ENCODE peak calls at places on chromosomes 2 and 18, in eight cellular contexts. One of them, this sample, is unnamed.
A peak's percentile ranks its signal among the peaks of the same experiment; 100 is the strongest.

GRCh38 chr2:54465143-54465542 is 9.0 kb downstream of the SPTBN1 start:
- DNase-seq in body of pancreas: no peak
- DNase-seq in AG09309: no peak
- DNase-seq in adrenal gland: no peak
- DNase-seq in adipocyte: no peak
- DNase-seq in fibroblast of mammary gland: no peak
- DNase-seq in lung: no peak
- DNase-seq in fibroblast of villous mesenchyme: peak; percentile 57
- DNase-seq in this sample: no peak

GRCh38 chr18:37537868-37538525 is 27.6 kb downstream of the CELF4 start:
- DNase-seq in body of pancreas: peak; percentile 75
- DNase-seq in AG09309: peak; percentile 3
- DNase-seq in adipocyte: peak; percentile 87
- DNase-seq in fibroblast of mammary gland: peak; percentile 45
- DNase-seq in lung: peak; percentile 65
- DNase-seq in fibroblast of villous mesenchyme: peak; percentile 44
- DNase-seq in adrenal gland: peak; percentile 83
- DNase-seq in this sample: peak; percentile 67

GRCh38 chr2:227629435-227629834 is 12.1 kb downstream of the SCYGR4 start:
- DNase-seq in AG09309: no peak
- DNase-seq in lung: peak; percentile 6
- DNase-seq in adipocyte: no peak
- DNase-seq in body of pancreas: no peak
- DNase-seq in fibroblast of villous mesenchyme: no peak
- DNase-seq in fibroblast of mammary gland: no peak
- DNase-seq in adrenal gland: no peak
- DNase-seq in this sample: no peak

GRCh38 chr2:121530210-121530562 is 494 bp upstream of the RNU4ATAC start:
- DNase-seq in adipocyte: no peak
- DNase-seq in lung: peak; percentile 74
- DNase-seq in AG09309: no peak
- DNase-seq in fibroblast of villous mesenchyme: peak; percentile 83
- DNase-seq in adrenal gland: peak; percentile 80
- DNase-seq in body of pancreas: peak; percentile 81
- DNase-seq in fibroblast of mammary gland: peak; percentile 67
- DNase-seq in this sample: no peak

GRCh38 chr2:164839914-164840457 is 1.6 kb downstream of the COBLL1 start:
- DNase-seq in lung: no peak
- DNase-seq in body of pancreas: peak; percentile 86
- DNase-seq in adipocyte: peak; percentile 52
- DNase-seq in adrenal gland: peak; percentile 37
- DNase-seq in fibroblast of villous mesenchyme: no peak
- DNase-seq in fibroblast of mammary gland: peak; percentile 54
- DNase-seq in AG09309: no peak
- DNase-seq in this sample: peak; percentile 93

GRCh38 chr2:167862787-167863186 is 384.6 kb downstream of the STK39 start:
- DNase-seq in adrenal gland: no peak
- DNase-seq in body of pancreas: no peak
- DNase-seq in AG09309: no peak
- DNase-seq in lung: no peak
- DNase-seq in fibroblast of villous mesenchyme: no peak
- DNase-seq in adipocyte: no peak
- DNase-seq in fibroblast of mammary gland: peak; percentile 52
- DNase-seq in this sample: peak; percentile 60

GRCh38 chr2:63983986-63984605 is 35.1 kb downstream of the VPS54 start:
- DNase-seq in fibroblast of villous mesenchyme: peak; percentile 83
- DNase-seq in body of pancreas: no peak
- DNase-seq in AG09309: no peak
- DNase-seq in adipocyte: peak; percentile 43
- DNase-seq in lung: no peak
- DNase-seq in adrenal gland: no peak
- DNase-seq in fibroblast of mammary gland: no peak
- DNase-seq in this sample: no peak

GRCh38 chr2:233419626-233420431 is 65.5 kb downstream of the DGKD start:
- DNase-seq in AG09309: no peak
- DNase-seq in lung: peak; percentile 25
- DNase-seq in fibroblast of villous mesenchyme: peak; percentile 51
- DNase-seq in adipocyte: peak; percentile 39
- DNase-seq in body of pancreas: no peak
- DNase-seq in adrenal gland: no peak
- DNase-seq in fibroblast of mammary gland: no peak
- DNase-seq in this sample: no peak

GRCh38 chr2:42098571-42099430 is 51.0 kb downstream of the PKDCC start:
- DNase-seq in fibroblast of villous mesenchyme: no peak
- DNase-seq in lung: no peak
- DNase-seq in AG09309: no peak
- DNase-seq in adrenal gland: peak; percentile 65
- DNase-seq in body of pancreas: peak; percentile 48
- DNase-seq in adipocyte: no peak
- DNase-seq in fibroblast of mammary gland: no peak
- DNase-seq in this sample: no peak

GRCh38 chr2:200350796-200351195 is 44.3 kb downstream of the SPATS2L start:
- DNase-seq in adipocyte: peak; percentile 71
- DNase-seq in lung: no peak
- DNase-seq in fibroblast of villous mesenchyme: peak; percentile 54
- DNase-seq in AG09309: peak; percentile 38
- DNase-seq in body of pancreas: no peak
- DNase-seq in fibroblast of mammary gland: peak; percentile 41
- DNase-seq in adrenal gland: no peak
- DNase-seq in this sample: no peak

GRCh38 chr2:1864981-1865421 is 120.7 kb upstream of the PXDN start:
- DNase-seq in adipocyte: no peak
- DNase-seq in fibroblast of villous mesenchyme: no peak
- DNase-seq in body of pancreas: no peak
- DNase-seq in adrenal gland: no peak
- DNase-seq in fibroblast of mammary gland: no peak
- DNase-seq in AG09309: no peak
- DNase-seq in lung: no peak
- DNase-seq in this sample: no peak

GRCh38 chr2:223538920-223539440 is 63.2 kb downstream of the SCG2 start:
- DNase-seq in body of pancreas: no peak
- DNase-seq in adrenal gland: no peak
- DNase-seq in adipocyte: no peak
- DNase-seq in AG09309: no peak
- DNase-seq in lung: no peak
- DNase-seq in fibroblast of villous mesenchyme: peak; percentile 32
- DNase-seq in fibroblast of mammary gland: no peak
- DNase-seq in this sample: no peak

GRCh38 chr18:7084766-7085080 is 32.9 kb downstream of the LAMA1 start:
- DNase-seq in fibroblast of mammary gland: peak; percentile 83
- DNase-seq in fibroblast of villous mesenchyme: peak; percentile 85
- DNase-seq in AG09309: peak; percentile 84
- DNase-seq in adipocyte: peak; percentile 90
- DNase-seq in lung: no peak
- DNase-seq in body of pancreas: no peak
- DNase-seq in adrenal gland: no peak
- DNase-seq in this sample: peak; percentile 78

GRCh38 chr2:133885847-133886246 is 317.6 kb upstream of the NCKAP5 start:
- DNase-seq in body of pancreas: no peak
- DNase-seq in lung: no peak
- DNase-seq in AG09309: no peak
- DNase-seq in adrenal gland: no peak
- DNase-seq in fibroblast of villous mesenchyme: no peak
- DNase-seq in adipocyte: peak; percentile 30
- DNase-seq in fibroblast of mammary gland: no peak
- DNase-seq in this sample: peak; percentile 75

GRCh38 chr2:225076125-225076524 is 33.9 kb upstream of the DOCK10 start:
- DNase-seq in fibroblast of villous mesenchyme: no peak
- DNase-seq in fibroblast of mammary gland: peak; percentile 56
- DNase-seq in adrenal gland: no peak
- DNase-seq in lung: no peak
- DNase-seq in body of pancreas: no peak
- DNase-seq in adipocyte: peak; percentile 80
- DNase-seq in AG09309: peak; percentile 67
- DNase-seq in this sample: no peak

GRCh38 chr2:26299488-26300092 is 46.4 kb upstream of the SELENOI start:
- DNase-seq in fibroblast of villous mesenchyme: peak; percentile 79
- DNase-seq in adipocyte: peak; percentile 77
- DNase-seq in lung: peak; percentile 45
- DNase-seq in adrenal gland: peak; percentile 46
- DNase-seq in fibroblast of mammary gland: peak; percentile 63
- DNase-seq in body of pancreas: peak; percentile 60
- DNase-seq in AG09309: no peak
- DNase-seq in this sample: peak; percentile 60

GRCh38 chr2:111703759-111704158 is 180.2 kb downstream of the ANAPC1 start:
- DNase-seq in adrenal gland: no peak
- DNase-seq in lung: no peak
- DNase-seq in adipocyte: no peak
- DNase-seq in AG09309: no peak
- DNase-seq in body of pancreas: no peak
- DNase-seq in fibroblast of villous mesenchyme: no peak
- DNase-seq in fibroblast of mammary gland: no peak
- DNase-seq in this sample: no peak

GRCh38 chr2:111705711-111706323 is 178.2 kb downstream of the ANAPC1 start:
- DNase-seq in adipocyte: peak; percentile 51
- DNase-seq in lung: no peak
- DNase-seq in fibroblast of mammary gland: peak; percentile 95
- DNase-seq in fibroblast of villous mesenchyme: peak; percentile 83
- DNase-seq in adrenal gland: no peak
- DNase-seq in body of pancreas: no peak
- DNase-seq in AG09309: no peak
- DNase-seq in this sample: peak; percentile 81

GRCh38 chr2:111704246-111704645 is 179.7 kb downstream of the ANAPC1 start:
- DNase-seq in adrenal gland: no peak
- DNase-seq in fibroblast of mammary gland: peak; percentile 71
- DNase-seq in adipocyte: peak; percentile 53
- DNase-seq in fibroblast of villous mesenchyme: peak; percentile 47
- DNase-seq in lung: no peak
- DNase-seq in AG09309: no peak
- DNase-seq in body of pancreas: no peak
- DNase-seq in this sample: peak; percentile 84

GRCh38 chr2:111706481-111707001 is 177.5 kb downstream of the ANAPC1 start:
- DNase-seq in fibroblast of villous mesenchyme: no peak
- DNase-seq in fibroblast of mammary gland: no peak
- DNase-seq in adrenal gland: no peak
- DNase-seq in body of pancreas: no peak
- DNase-seq in adipocyte: no peak
- DNase-seq in AG09309: no peak
- DNase-seq in lung: no peak
- DNase-seq in this sample: no peak

DNA sequence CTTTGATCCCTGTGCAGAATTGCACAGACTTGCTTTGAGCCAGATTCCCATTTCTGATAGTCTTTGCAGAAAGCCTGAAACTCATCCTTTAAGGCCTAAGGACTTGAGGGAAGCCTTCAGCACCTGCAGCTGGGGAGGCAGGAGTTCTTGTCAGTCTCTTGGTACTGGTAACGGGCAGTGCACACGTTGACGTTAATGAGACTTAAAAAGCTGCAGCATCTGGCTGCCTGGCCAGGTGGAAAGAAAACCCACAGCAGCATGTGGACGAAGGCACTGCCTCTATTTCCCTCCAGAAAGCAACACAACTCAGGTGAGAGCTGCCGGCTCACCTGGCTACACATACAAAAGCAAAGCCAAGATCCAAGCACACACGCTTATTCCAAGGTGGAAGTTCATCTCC is 178.8 kb downstream of the ANAPC1 start:
- DNase-seq in AG09309: no peak
- DNase-seq in body of pancreas: no peak
- DNase-seq in lung: no peak
- DNase-seq in fibroblast of mammary gland: no peak
- DNase-seq in fibroblast of villous mesenchyme: no peak
- DNase-seq in adrenal gland: no peak
- DNase-seq in adipocyte: no peak
- DNase-seq in this sample: no peak
- H3K4me3 ChIP-seq in AG09309: no peak overlapping the region
- H3K4me3 ChIP-seq in body of pancreas: no peak overlapping the region
- H3K4me3 ChIP-seq in lung: no peak overlapping the region
- H3K4me3 ChIP-seq in fibroblast of mammary gland: no peak overlapping the region
- H3K4me3 ChIP-seq in fibroblast of villous mesenchyme: no peak overlapping the region
- H3K4me3 ChIP-seq in adrenal gland: no peak overlapping the region
- H3K4me3 ChIP-seq in adipocyte: no peak overlapping the region
- H3K4me3 ChIP-seq in this sample: no peak overlapping the region

DNA sequence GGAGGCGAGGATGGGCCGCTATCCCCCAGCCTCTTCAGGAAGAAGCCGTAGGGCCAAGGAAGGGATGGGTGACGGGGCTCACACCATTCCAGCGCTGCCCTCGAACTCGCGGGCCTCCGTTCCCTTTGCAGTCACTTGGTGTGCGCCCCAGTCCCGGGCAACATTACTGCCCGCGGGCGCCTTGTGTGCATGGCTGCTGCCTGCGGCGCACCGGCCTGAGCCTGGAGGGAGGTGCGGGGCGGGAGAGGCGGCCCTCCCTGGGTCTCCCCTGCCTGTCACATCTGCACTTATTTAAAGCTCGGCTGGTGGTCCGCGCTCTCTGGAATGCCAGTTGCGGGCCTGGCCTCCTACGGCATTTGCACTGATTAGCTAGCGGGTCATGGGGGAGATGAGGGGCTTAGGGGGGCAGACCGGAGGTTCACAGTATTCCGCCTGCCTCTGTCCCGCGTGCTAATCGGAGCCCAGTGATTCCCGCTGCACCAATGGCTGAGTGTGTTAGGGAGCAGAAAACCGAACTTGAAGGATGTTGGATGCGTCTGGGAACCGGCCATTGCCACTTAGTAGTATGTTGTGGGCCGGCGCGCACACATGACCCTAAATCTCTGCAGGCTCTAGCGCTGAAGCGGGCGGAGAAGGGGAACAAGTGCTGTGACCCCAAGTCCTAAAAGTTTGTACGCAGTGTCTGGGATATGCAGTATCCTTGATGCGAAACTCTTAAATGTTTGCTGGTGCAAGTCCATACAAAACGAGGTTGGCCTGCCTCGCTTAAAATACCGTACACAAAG is 161.1 kb upstream of the SIX2 start:
- DNase-seq in fibroblast of villous mesenchyme: no peak
- DNase-seq in lung: no peak
- DNase-seq in fibroblast of mammary gland: no peak
- DNase-seq in body of pancreas: no peak
- DNase-seq in adipocyte: no peak
- DNase-seq in adrenal gland: no peak
- DNase-seq in AG09309: no peak
- DNase-seq in this sample: no peak
- H3K4me3 ChIP-seq in fibroblast of villous mesenchyme: no peak overlapping the region
- H3K4me3 ChIP-seq in lung: no peak overlapping the region
- H3K4me3 ChIP-seq in fibroblast of mammary gland: no peak overlapping the region
- H3K4me3 ChIP-seq in body of pancreas: no peak overlapping the region
- H3K4me3 ChIP-seq in adipocyte: peak overlapping the region; percentile 82
- H3K4me3 ChIP-seq in adrenal gland: no peak overlapping the region
- H3K4me3 ChIP-seq in AG09309: peak overlapping the region; percentile 45
- H3K4me3 ChIP-seq in this sample: peak overlapping the region; percentile 56

DNA sequence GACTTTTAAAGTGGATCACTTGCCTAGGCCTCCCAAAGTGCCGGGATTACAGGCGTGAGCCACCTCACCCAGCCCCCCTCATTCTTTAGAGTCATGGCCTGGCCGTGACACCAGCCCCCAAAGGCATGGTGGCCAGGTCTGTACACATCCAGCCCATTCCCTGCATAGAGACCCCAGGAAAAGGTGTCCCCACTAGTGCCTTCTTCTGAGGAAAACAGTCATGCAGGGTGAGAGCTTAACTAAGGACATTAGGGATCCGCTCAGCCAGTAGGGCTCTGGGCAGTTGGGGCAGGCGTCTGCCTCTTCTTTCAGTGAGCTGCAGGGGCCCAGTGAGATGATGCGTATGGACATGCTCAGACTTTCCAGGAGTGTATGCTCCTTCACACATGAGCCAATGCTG is 5.7 kb upstream of the AMER3 start:
- DNase-seq in AG09309: no peak
- DNase-seq in body of pancreas: no peak
- DNase-seq in adrenal gland: no peak
- DNase-seq in lung: no peak
- DNase-seq in adipocyte: no peak
- DNase-seq in fibroblast of mammary gland: no peak
- DNase-seq in fibroblast of villous mesenchyme: no peak
- DNase-seq in this sample: no peak
- H3K4me3 ChIP-seq in AG09309: no peak overlapping the region
- H3K4me3 ChIP-seq in body of pancreas: no peak overlapping the region
- H3K4me3 ChIP-seq in adrenal gland: no peak overlapping the region
- H3K4me3 ChIP-seq in lung: no peak overlapping the region
- H3K4me3 ChIP-seq in adipocyte: no peak overlapping the region
- H3K4me3 ChIP-seq in fibroblast of mammary gland: no peak overlapping the region
- H3K4me3 ChIP-seq in fibroblast of villous mesenchyme: no peak overlapping the region
- H3K4me3 ChIP-seq in this sample: no peak overlapping the region

GRCh38 chr18:24014986-24015896 is 687 bp downstream of the TTC39C start:
- DNase-seq in AG09309: peak; percentile 80
- DNase-seq in body of pancreas: peak; percentile 51
- DNase-seq in fibroblast of mammary gland: peak; percentile 81
- DNase-seq in fibroblast of villous mesenchyme: peak; percentile 76
- DNase-seq in adrenal gland: peak; percentile 70
- DNase-seq in lung: peak; percentile 44
- DNase-seq in adipocyte: peak; percentile 97
- DNase-seq in this sample: peak; percentile 61
- H3K4me3 ChIP-seq in AG09309: peak overlapping the region; percentile 83
- H3K4me3 ChIP-seq in body of pancreas: peak overlapping the region; percentile 71
- H3K4me3 ChIP-seq in fibroblast of mammary gland: peak overlapping the region; percentile 66
- H3K4me3 ChIP-seq in fibroblast of villous mesenchyme: peak overlapping the region; percentile 66
- H3K4me3 ChIP-seq in adrenal gland: peak overlapping the region; percentile 83
- H3K4me3 ChIP-seq in lung: peak overlapping the region; percentile 75
- H3K4me3 ChIP-seq in adipocyte: peak overlapping the region; percentile 87
- H3K4me3 ChIP-seq in this sample: peak overlapping the region; percentile 81